ENCODE peak calls at places on chromosomes 5 and 9, in four cellular contexts. One of them, this sample, is unnamed.
A peak's percentile ranks its signal among the peaks of the same experiment; 100 is the strongest.

GRCh38 chr5:94316916-94317838 is 301.2 kb downstream of the KIAA0825 start:
- DNase-seq in H1: no peak
- DNase-seq in HCT116: no peak
- DNase-seq in HepG2: no peak
- DNase-seq in this sample: no peak

GRCh38 chr5:50623666-50624065 is 42.8 kb upstream of the PARP8 start:
- DNase-seq in HCT116: no peak
- DNase-seq in H1: no peak
- DNase-seq in HepG2: no peak
- DNase-seq in this sample: no peak

GRCh38 chr9:81384911-81385310 is 304.4 kb downstream of the TLE1 start:
- DNase-seq in H1: no peak
- DNase-seq in HCT116: no peak
- DNase-seq in HepG2: no peak
- DNase-seq in this sample: no peak

GRCh38 chr9:84296146-84296843 is 44.3 kb downstream of the SLC28A3 start:
- DNase-seq in H1: no peak
- DNase-seq in HepG2: no peak
- DNase-seq in HCT116: no peak
- DNase-seq in this sample: no peak

GRCh38 chr9:128882677-128883590 is 1.0 kb downstream of the LRRC8A start:
- DNase-seq in HCT116: no peak
- DNase-seq in HepG2: peak; percentile 31
- DNase-seq in H1: no peak
- DNase-seq in this sample: peak; percentile 39

GRCh38 chr9:73916016-73916673 is 581.0 kb upstream of the RORB start:
- DNase-seq in HepG2: peak; percentile 29
- DNase-seq in H1: no peak
- DNase-seq in HCT116: no peak
- DNase-seq in this sample: no peak

GRCh38 chr9:117763314-117763713 is 59.1 kb downstream of the TLR4 start:
- DNase-seq in H1: no peak
- DNase-seq in HepG2: no peak
- DNase-seq in HCT116: no peak
- DNase-seq in this sample: no peak

GRCh38 chr9:132699926-132700325 is 29.7 kb downstream of the GTF3C4 start:
- DNase-seq in HCT116: no peak
- DNase-seq in HepG2: no peak
- DNase-seq in H1: no peak
- DNase-seq in this sample: no peak

GRCh38 chr9:8437878-8438277 is 638.3 kb upstream of the DMAC1 start:
- DNase-seq in HepG2: no peak
- DNase-seq in H1: no peak
- DNase-seq in HCT116: no peak
- DNase-seq in this sample: no peak

GRCh38 chr5:96714951-96715451 is 52.8 kb downstream of the CAST start:
- DNase-seq in HepG2: peak; percentile 96
- DNase-seq in H1: no peak
- DNase-seq in HCT116: peak; percentile 58
- DNase-seq in this sample: peak; percentile 54

GRCh38 chr9:93574900-93575705 is 1.3 kb upstream of the PHF2 start:
- DNase-seq in H1: no peak
- DNase-seq in HCT116: no peak
- DNase-seq in HepG2: no peak
- DNase-seq in this sample: no peak
- TF ChIP-seq CEBPB in H1: no peak
- TF ChIP-seq CEBPB in HCT116: no peak
- TF ChIP-seq CEBPB in HepG2: no peak
- TF ChIP-seq CEBPB in this sample: no peak

GRCh38 chr5:55895276-55895675 is 44.1 kb downstream of the IL31RA start:
- DNase-seq in HepG2: no peak
- DNase-seq in HCT116: no peak
- DNase-seq in H1: no peak
- DNase-seq in this sample: no peak

GRCh38 chr5:55896238-55896637 is 45.1 kb downstream of the IL31RA start:
- DNase-seq in HepG2: no peak
- DNase-seq in H1: no peak
- DNase-seq in HCT116: no peak
- DNase-seq in this sample: no peak

GRCh38 chr5:55897905-55898304 is 46.7 kb downstream of the IL31RA start:
- DNase-seq in H1: no peak
- DNase-seq in HepG2: peak; percentile 13
- DNase-seq in HCT116: no peak
- DNase-seq in this sample: no peak

GRCh38 chr5:55897206-55897894 is 46.2 kb downstream of the IL31RA start:
- DNase-seq in HCT116: no peak
- DNase-seq in H1: no peak
- DNase-seq in HepG2: no peak
- DNase-seq in this sample: no peak

GRCh38 chr5:55896663-55897062 is 45.5 kb downstream of the IL31RA start:
- DNase-seq in HepG2: no peak
- DNase-seq in HCT116: no peak
- DNase-seq in H1: no peak
- DNase-seq in this sample: no peak
- TF ChIP-seq FOSL1 in HepG2: no peak
- TF ChIP-seq FOSL1 in HCT116: no peak
- TF ChIP-seq FOSL1 in H1: no peak
- TF ChIP-seq FOSL1 in this sample: no peak

GRCh38 chr5:126414874-126415502 is 8.2 kb upstream of the GRAMD2B start:
- DNase-seq in HepG2: no peak
- DNase-seq in H1: no peak
- DNase-seq in HCT116: no peak
- DNase-seq in this sample: no peak
- TF ChIP-seq CEBPB in HepG2: no peak
- TF ChIP-seq CEBPB in H1: no peak
- TF ChIP-seq CEBPB in HCT116: no peak
- TF ChIP-seq CEBPB in this sample: no peak

DNA sequence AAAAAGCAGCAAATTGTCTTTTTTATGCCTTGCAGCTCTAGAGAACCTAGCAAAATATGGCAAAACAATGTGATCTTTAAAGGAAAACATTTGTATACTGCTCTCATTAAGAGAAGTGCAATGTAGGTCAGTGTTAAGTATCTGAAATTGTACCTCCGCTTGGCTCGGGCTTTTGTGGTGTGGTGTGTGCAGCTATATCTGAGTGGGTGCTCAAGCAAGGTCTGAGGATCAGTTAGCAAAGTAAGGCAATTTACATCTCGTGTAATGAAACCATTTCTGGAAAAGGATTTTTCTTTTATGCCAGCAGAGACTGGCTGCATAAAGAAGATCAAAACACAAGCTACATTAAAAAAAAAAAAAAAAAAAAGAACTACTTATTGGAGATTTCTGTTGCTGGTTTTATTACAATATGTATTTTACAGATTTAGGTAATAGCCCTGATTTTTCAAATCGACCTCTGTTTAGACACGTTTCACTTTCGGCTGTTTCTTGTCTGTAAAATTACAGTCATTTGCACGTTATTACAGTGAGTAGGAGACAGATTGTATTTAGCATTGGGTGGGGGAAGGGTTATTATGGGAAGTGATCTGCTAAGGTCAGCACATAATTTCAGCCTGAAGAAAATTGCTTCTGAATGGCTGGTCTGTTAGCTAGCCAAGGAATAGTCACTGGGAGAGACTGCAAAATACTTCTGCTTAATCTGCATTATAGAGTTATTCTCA is 7.9 kb upstream of the ZNF608 start:
- DNase-seq in H1: no peak
- DNase-seq in HepG2: no peak
- DNase-seq in HCT116: no peak
- DNase-seq in this sample: no peak
- TF ChIP-seq FOSL1 in H1: no peak
- TF ChIP-seq FOSL1 in HepG2: no peak
- TF ChIP-seq FOSL1 in HCT116: no peak
- TF ChIP-seq FOSL1 in this sample: no peak

GRCh38 chr5:122858451-122858850 is 13.0 kb downstream of the SNX24 start:
- DNase-seq in H1: no peak
- DNase-seq in HCT116: no peak
- DNase-seq in HepG2: no peak
- DNase-seq in this sample: no peak

GRCh38 chr5:122863721-122864120 is 18.3 kb downstream of the SNX24 start:
- DNase-seq in HepG2: no peak
- DNase-seq in H1: no peak
- DNase-seq in HCT116: no peak
- DNase-seq in this sample: no peak

GRCh38 chr5:122864842-122865241 is 19.4 kb downstream of the SNX24 start:
- DNase-seq in HCT116: no peak
- DNase-seq in HepG2: no peak
- DNase-seq in H1: no peak
- DNase-seq in this sample: no peak

GRCh38 chr5:122864400-122864799 is 19.0 kb downstream of the SNX24 start:
- DNase-seq in HCT116: no peak
- DNase-seq in H1: no peak
- DNase-seq in HepG2: no peak
- DNase-seq in this sample: peak; percentile 17

GRCh38 chr5:122863240-122863639 is 17.8 kb downstream of the SNX24 start:
- DNase-seq in HCT116: no peak
- DNase-seq in H1: no peak
- DNase-seq in HepG2: no peak
- DNase-seq in this sample: peak; percentile 80
- TF ChIP-seq CEBPB in HCT116: no peak
- TF ChIP-seq CEBPB in H1: no peak
- TF ChIP-seq CEBPB in HepG2: no peak
- TF ChIP-seq CEBPB in this sample: peak; percentile 90

GRCh38 chr5:18048449-18048848 is 414.2 kb downstream of the TAF11L14 start:
- DNase-seq in HepG2: no peak
- DNase-seq in H1: no peak
- DNase-seq in HCT116: no peak
- DNase-seq in this sample: no peak
- TF ChIP-seq FOSL1 in HepG2: no peak
- TF ChIP-seq FOSL1 in H1: no peak
- TF ChIP-seq FOSL1 in HCT116: no peak
- TF ChIP-seq FOSL1 in this sample: no peak

DNA sequence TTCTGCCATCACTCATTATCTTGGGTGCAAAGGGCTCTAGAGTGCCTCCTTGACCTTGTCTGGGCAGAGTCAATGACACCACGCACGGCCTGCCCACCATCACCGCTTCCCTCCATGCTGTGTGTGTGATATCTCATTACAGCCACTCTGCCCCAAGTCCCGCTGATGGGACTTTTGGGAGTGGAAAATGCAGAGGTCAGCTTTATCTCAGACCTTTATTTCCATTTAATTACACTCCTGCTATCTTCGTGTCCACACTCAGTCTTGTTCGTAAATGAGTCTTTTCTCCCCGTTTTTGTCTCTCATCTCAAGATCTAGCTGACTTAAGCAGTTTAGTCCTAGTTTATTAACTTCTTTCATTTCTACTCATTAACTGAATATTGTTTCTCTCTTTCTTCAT is 226.2 kb downstream of the ICE1 start:
- DNase-seq in H1: no peak
- DNase-seq in HepG2: no peak
- DNase-seq in HCT116: no peak
- DNase-seq in this sample: no peak
- TF ChIP-seq CEBPB in H1: no peak
- TF ChIP-seq CEBPB in HepG2: no peak
- TF ChIP-seq CEBPB in HCT116: no peak
- TF ChIP-seq CEBPB in this sample: no peak